ENCODE peak calls at places on chromosomes 2 and 18, in seven cellular contexts. K is small intestine, X is aorta, R is left kidney, D is G401, E is tibial artery, C is nephron progenitor cell. A is an unnamed sample.

GRCh38 chr2:20648831-20649230 is 2.1 kb downstream of the HS1BP3 start:
- DNase-seq in K (no peak), R (no peak), D (no peak), X (peak), C (no peak), E (no peak), A (no peak)

GRCh38 chr2:31256611-31257382 is 22.8 kb downstream of the EHD3 start:
- DNase-seq in C (no peak), D (no peak), X (no peak), R (no peak), E (no peak), K (no peak), A (no peak)

GRCh38 chr2:126700073-126700581 is 44.2 kb downstream of the GYPC start:
- DNase-seq in C (no peak), X (no peak), R (peak), D (no peak), K (no peak), E (no peak), A (no peak)

GRCh38 chr2:220795705-220796104 is 776.4 kb downstream of the EPHA4 start:
- DNase-seq in E (no peak), X (no peak), C (no peak), K (no peak), D (no peak), R (no peak), A (no peak)

GRCh38 chr18:45619062-45619825 is 4.0 kb downstream of the SLC14A2 start:
- DNase-seq in K (peak), E (peak), C (no peak), D (no peak), X (peak), R (peak), A (no peak)

GRCh38 chr2:11753886-11754704 is 7.7 kb downstream of the LPIN1 start:
- DNase-seq in C (no peak), E (no peak), K (peak), X (no peak), R (peak), D (peak), A (peak)

GRCh38 chr2:196315388-196316049 is 144.1 kb upstream of the STK17B start:
- DNase-seq in X (no peak), E (no peak), D (no peak), K (no peak), R (no peak), C (no peak), A (no peak)

GRCh38 chr2:48131503-48132293 is 225.4 kb upstream of the FBXO11 start:
- DNase-seq in X (no peak), C (no peak), D (peak), E (no peak), K (no peak), R (peak), A (no peak)

GRCh38 chr18:36386150-36386920 is 88.8 kb downstream of the FHOD3 start:
- DNase-seq in C (no peak), E (no peak), R (no peak), K (no peak), D (no peak), X (no peak), A (no peak)

GRCh38 chr2:74383254-74383653 is 3.1 kb upstream of the DCTN1 start:
- DNase-seq in X (no peak), R (no peak), C (no peak), K (peak), D (peak), E (no peak), A (no peak)

GRCh38 chr2:62340981-62341624 is 145.2 kb downstream of the B3GNT2 start:
- DNase-seq in X (peak), K (no peak), D (no peak), R (peak), C (peak), E (no peak), A (no peak)

GRCh38 chr2:75065402-75066008 is 107.1 kb downstream of the POLE4 start:
- DNase-seq in R (no peak), C (no peak), X (no peak), D (no peak), E (no peak), K (no peak), A (no peak)

GRCh38 chr2:130851624-130852382 is 15.1 kb downstream of the ARHGEF4 start:
- DNase-seq in K (no peak), D (no peak), C (no peak), R (peak), X (peak), E (no peak), A (no peak)

GRCh38 chr2:9703701-9704221 is 73.0 kb upstream of the YWHAQ start:
- DNase-seq in E (no peak), K (peak), C (no peak), R (no peak), X (no peak), D (no peak), A (peak)

GRCh38 chr2:207245526-207245925 is 79.8 kb upstream of the KLF7 start:
- DNase-seq in R (no peak), K (no peak), D (no peak), X (no peak), C (no peak), E (no peak), A (no peak)